ENCODE peak calls at places on chromosomes 6 and 20, in six cellular contexts. U is H1, E is suprapubic skin, N is sigmoid colon, M is A549, X is stomach. J is an unnamed sample.

GRCh38 chr20:47278907-47279348 is 77.6 kb downstream of the ZMYND8 start:
- DNase-seq in N (peak; percentile 57), E (no peak), M (no peak), X (no peak), U (no peak), J (no peak)

GRCh38 chr6:118574051-118574865 is 26.2 kb downstream of the PLN start:
- DNase-seq in U (no peak), X (no peak), M (no peak), N (no peak), E (no peak), J (no peak)

GRCh38 chr6:125974214-125974866 is 12.0 kb upstream of the TRMT11 start:
- DNase-seq in E (no peak), M (peak; percentile 19), N (no peak), X (no peak), U (no peak), J (no peak)

GRCh38 chr6:47563162-47563561 is 85.6 kb downstream of the CD2AP start:
- DNase-seq in E (no peak), M (no peak), U (no peak), X (no peak), N (no peak), J (no peak)

GRCh38 chr6:43716099-43716498 is 28.5 kb upstream of the MRPS18A start:
- DNase-seq in X (no peak), N (peak; percentile 62), U (no peak), E (no peak), M (no peak), J (peak; percentile 69)

GRCh38 chr20:57474816-57475215 is 50.1 kb downstream of the CTCFL start:
- DNase-seq in M (no peak), U (no peak), E (peak; percentile 43), X (no peak), N (peak; percentile 53), J (no peak)

GRCh38 chr6:5308066-5308465 is 46.8 kb downstream of the FARS2 start:
- DNase-seq in N (no peak), U (no peak), X (no peak), M (no peak), E (no peak), J (no peak)

GRCh38 chr20:11926599-11926998 is 8.9 kb downstream of the BTBD3 start:
- DNase-seq in N (no peak), M (no peak), E (no peak), X (no peak), U (no peak), J (no peak)

GRCh38 chr20:32071395-32072167 is 19.5 kb downstream of the HCK start:
- DNase-seq in X (no peak), U (no peak), N (no peak), E (no peak), M (no peak), J (no peak)

GRCh38 chr6:157092736-157093135 is 230.6 kb downstream of the TMEM242 start:
- DNase-seq in E (no peak), N (no peak), U (no peak), X (no peak), M (no peak), J (no peak)

GRCh38 chr6:129007819-129008218 is 124.9 kb downstream of the LAMA2 start:
- DNase-seq in U (no peak), E (no peak), X (no peak), M (no peak), N (no peak), J (no peak)

GRCh38 chr20:61727761-61728160 is 337.9 kb downstream of the TAF4 start:
- DNase-seq in X (no peak), N (no peak), M (no peak), U (no peak), E (no peak), J (no peak)

GRCh38 chr6:227074-227782 is 65.1 kb upstream of the DUSP22 start:
- DNase-seq in U (no peak), X (no peak), M (no peak), N (no peak), E (no peak), J (no peak)

GRCh38 chr6:23650676-23651075 is 475.3 kb upstream of the NRSN1 start:
- DNase-seq in M (no peak), U (no peak), X (no peak), N (peak; percentile 70), E (no peak), J (no peak)

DNA sequence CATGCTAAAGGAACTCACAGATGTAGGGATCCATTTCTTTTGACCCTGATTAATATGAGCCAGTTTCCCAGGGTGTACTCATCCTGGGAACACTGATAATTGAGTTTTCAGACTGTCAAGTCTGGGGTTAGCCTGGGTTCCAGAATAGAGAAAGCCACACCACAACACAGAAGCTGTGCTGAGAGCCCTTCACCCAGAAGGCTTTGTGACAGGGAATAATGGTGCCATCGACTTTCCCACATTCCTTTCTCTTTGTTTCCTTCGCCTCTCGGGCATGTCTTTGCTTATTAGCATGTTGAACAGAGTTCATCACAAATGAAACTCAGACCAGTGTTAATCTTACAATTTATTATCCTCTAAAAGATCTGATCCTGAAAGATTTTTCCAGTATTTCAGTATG is 95.0 kb downstream of the TCP11 start:
- DNase-seq in M (no peak), E (no peak), U (no peak), X (no peak), N (no peak), J (no peak)
- H3K27ac ChIP-seq in M (no peak overlapping the region), E (peak overlapping the region; percentile 90), U (no peak overlapping the region), X (peak overlapping the region; percentile 66), N (peak overlapping the region; percentile 84), J (no peak overlapping the region)

DNA sequence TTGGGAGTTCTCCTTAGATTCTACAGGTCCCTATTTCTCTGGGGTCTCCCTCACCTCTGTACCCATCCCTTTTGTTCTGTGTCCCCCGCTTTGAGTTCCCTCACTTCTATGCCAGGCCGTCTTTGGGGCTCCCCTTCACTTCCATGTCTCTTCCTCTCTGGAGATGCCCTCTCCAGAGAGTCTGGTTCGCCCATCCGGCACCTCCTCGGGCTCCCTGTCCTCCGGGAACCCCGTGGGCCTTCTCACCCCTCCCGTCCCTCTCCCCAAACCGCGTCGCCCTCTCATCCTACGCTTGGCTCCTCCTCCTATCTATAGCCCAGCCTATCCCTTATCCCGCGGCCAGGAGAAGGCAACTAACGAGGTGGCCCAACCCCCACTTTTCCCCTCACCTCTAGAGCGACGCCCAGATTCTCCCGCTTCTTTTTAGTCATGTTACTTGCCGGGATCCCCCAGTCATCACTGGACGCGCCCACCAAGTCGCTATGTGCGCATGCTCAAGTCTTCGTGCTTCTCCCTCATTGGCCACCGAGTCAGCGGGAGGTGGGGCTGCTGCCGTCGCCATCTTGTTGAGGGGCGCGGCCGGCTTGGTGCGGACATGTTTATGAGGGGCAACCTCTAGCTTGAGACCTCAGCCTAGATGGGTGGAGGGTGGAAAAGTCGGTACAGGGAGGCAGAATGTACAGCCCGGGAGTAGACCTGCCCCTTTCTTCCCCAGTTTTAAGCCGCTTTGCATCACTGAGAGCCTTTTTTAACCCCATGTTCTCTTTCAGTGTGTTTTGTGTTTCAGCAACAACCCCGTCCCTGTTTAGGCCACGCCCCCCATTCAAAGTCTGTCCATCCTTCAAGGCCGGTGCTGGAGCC is at the start of gene CCDC167:
- DNase-seq in U (peak; percentile 99), M (peak; percentile 88), X (peak; percentile 96), E (peak; percentile 96), N (peak; percentile 97), J (peak; percentile 95)
- TF ChIP-seq POLR2A in U (peak; percentile 53), M (peak; percentile 29), X (no peak), E (no peak), N (no peak), J (no peak)

GRCh38 chr20:63214514-63214913 is 1.4 kb downstream of the YTHDF1 start:
- DNase-seq in N (no peak), M (no peak), X (no peak), U (no peak), E (no peak), J (no peak)
- TF ChIP-seq EP300 in N (no peak), M (no peak), X (no peak), U (no peak), E (no peak), J (no peak)

DNA sequence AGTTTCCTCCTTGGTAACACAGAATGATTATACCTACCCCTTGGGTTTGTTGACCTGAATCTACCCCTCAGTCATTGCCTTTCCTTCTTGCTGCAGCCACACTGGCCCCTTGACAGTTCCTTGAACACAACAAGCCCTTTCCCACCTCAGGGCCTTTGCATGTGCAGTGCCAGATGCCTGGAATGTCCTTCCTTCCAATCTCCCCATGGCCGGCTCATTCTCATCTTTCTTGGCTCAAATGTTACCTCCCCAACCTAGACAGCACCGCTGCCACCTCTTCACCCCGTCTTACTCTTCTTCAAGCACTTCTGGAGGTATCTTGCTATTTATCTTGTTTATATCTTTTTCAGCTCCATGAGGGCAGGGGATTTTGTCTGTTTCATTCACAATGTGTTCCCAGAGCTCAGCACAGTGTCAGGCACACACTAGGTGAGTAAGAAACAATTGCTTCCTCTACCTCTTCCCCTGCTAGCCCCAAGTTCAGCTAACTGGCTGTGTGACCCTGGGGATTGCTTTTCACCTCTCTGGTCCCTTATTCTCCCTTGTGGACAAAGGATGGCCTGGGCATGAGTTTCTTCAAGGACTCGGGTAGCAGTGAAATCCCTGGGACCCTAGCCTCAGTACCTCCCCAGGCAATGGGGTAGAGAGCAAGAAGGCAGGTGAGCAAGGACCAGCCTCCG is 121.5 kb downstream of the CEBPB start:
- DNase-seq in N (peak; percentile 53), E (no peak), U (no peak), M (no peak), X (no peak), J (no peak)
- H3K27ac ChIP-seq in N (peak overlapping the region; percentile 82), E (peak overlapping the region; percentile 53), U (no peak overlapping the region), M (peak overlapping the region; percentile 93), X (peak overlapping the region; percentile 62), J (peak overlapping the region; percentile 34)

GRCh38 chr20:56362833-56363413 is 4.1 kb downstream of the FAM210B start:
- DNase-seq in U (no peak), E (no peak), X (no peak), N (no peak), M (no peak), J (peak; percentile 68)
- TF ChIP-seq POLR2A in U (no peak), E (no peak), X (no peak), N (no peak), M (no peak), J (no peak)

GRCh38 chr6:110491644-110492317 is 15.4 kb upstream of the SLC22A16 start:
- DNase-seq in M (no peak), X (no peak), E (no peak), N (no peak), U (no peak), J (no peak)
- TF ChIP-seq EP300 in M (no peak), X (no peak), E (no peak), N (no peak), U (no peak), J (no peak)

J was measured in ovary.